ENCODE peak calls at places on chromosomes 5 and 9, in eight cellular contexts. B is foreskin fibroblast; J is activated gamma-delta T cell treated with Interleukin-2 at 50 U/mL for 16 hours; E is endothelial cell of umbilical vein; U is uterus; H is activated CD4-positive, alpha-beta T cell treated with anti-CD3 and anti-CD28 coated beads, Interleukin-2, amount 10 ng/mL, durations not matched to agents 7 days and 5 days; C is fibroblast of pulmonary artery; N is fibroblast of gingiva. W is an unnamed sample.

GRCh38 chr5:133612021-133612860 is at the start of gene FSTL4:
- DNase-seq in J (no peak), N (no peak), U (no peak), H (no peak), C (no peak), B (no peak), E (no peak), W (no peak)

GRCh38 chr9:136334541-136334940 is 7.2 kb downstream of the GPSM1 start:
- DNase-seq in B (no peak), U (no peak), H (no peak), N (no peak), J (no peak), E (no peak), C (no peak), W (no peak)

GRCh38 chr5:87390576-87391199 is 22.0 kb downstream of the CCNH start:
- DNase-seq in B (no peak), U (no peak), N (no peak), C (peak), J (no peak), H (no peak), E (no peak), W (no peak)

GRCh38 chr9:76087978-76088377 is 197.5 kb downstream of the PCSK5 start:
- DNase-seq in H (no peak), C (no peak), E (no peak), B (no peak), J (no peak), N (no peak), U (no peak), W (no peak)

GRCh38 chr5:17326600-17327037 is 109.2 kb downstream of the BASP1 start:
- DNase-seq in H (no peak), N (no peak), U (no peak), C (no peak), E (no peak), J (no peak), B (no peak), W (no peak)

GRCh38 chr9:2666569-2666968 is 45.0 kb downstream of the VLDLR start:
- DNase-seq in U (no peak), B (no peak), C (no peak), E (no peak), N (no peak), J (no peak), H (no peak), W (no peak)

GRCh38 chr9:109477269-109478203 is 20.6 kb downstream of the PTPN3 start:
- DNase-seq in H (no peak), N (no peak), J (no peak), U (no peak), B (no peak), E (no peak), C (no peak), W (no peak)

GRCh38 chr5:58615931-58616330 is 33.1 kb downstream of the RAB3C start:
- DNase-seq in N (no peak), B (no peak), C (no peak), U (no peak), H (no peak), E (peak), J (no peak), W (no peak)

GRCh38 chr5:171721469-171721868 is 64.1 kb upstream of the SMIM23 start:
- DNase-seq in C (no peak), U (no peak), N (no peak), J (no peak), H (no peak), B (no peak), E (peak), W (no peak)

GRCh38 chr5:171342362-171343111 is 33.5 kb downstream of the TLX3 start:
- DNase-seq in H (peak), C (peak), N (peak), U (no peak), E (peak), B (peak), J (no peak), W (no peak)

GRCh38 chr9:106970219-106970975 is 107.4 kb downstream of the ZNF462 start:
- DNase-seq in C (no peak), H (no peak), J (no peak), N (no peak), E (no peak), U (no peak), B (no peak), W (no peak)

GRCh38 chr5:53963958-53964357 is 346.4 kb downstream of the ARL15 start:
- DNase-seq in B (no peak), C (no peak), E (no peak), J (no peak), U (no peak), N (no peak), H (no peak), W (no peak)

GRCh38 chr9:118829334-118829733 is 539.9 kb downstream of the BRINP1 start:
- DNase-seq in B (no peak), C (no peak), E (no peak), N (no peak), H (no peak), J (no peak), U (no peak), W (no peak)

GRCh38 chr9:114025196-114025753 is 52.8 kb downstream of the AMBP start:
- DNase-seq in H (peak), C (peak), B (no peak), J (no peak), E (no peak), N (no peak), U (no peak), W (no peak)

GRCh38 chr5:142845402-142845901 is 75.3 kb downstream of the ARHGAP26 start:
- DNase-seq in H (no peak), J (peak), U (no peak), C (no peak), B (no peak), E (peak), N (no peak), W (no peak)

GRCh38 chr5:67902497-67902830 is 313.1 kb upstream of the PIK3R1 start:
- DNase-seq in B (no peak), E (no peak), N (no peak), H (no peak), U (no peak), J (no peak), C (no peak), W (no peak)

GRCh38 chr9:135260221-135260620 is 172.8 kb downstream of the OLFM1 start:
- DNase-seq in E (no peak), U (no peak), H (no peak), J (no peak), B (no peak), N (no peak), C (no peak), W (no peak)

GRCh38 chr9:121607434-121608248 is 43.8 kb upstream of the DAB2IP start:
- DNase-seq in U (peak), H (no peak), N (no peak), J (no peak), B (no peak), E (no peak), C (peak), W (peak)

GRCh38 chr5:140153905-140154304 is 21.1 kb upstream of the CYSTM1 start:
- DNase-seq in U (no peak), B (no peak), H (no peak), C (no peak), E (no peak), J (no peak), N (no peak), W (no peak)